ENCODE peak calls at places on chromosomes 13 and 19, in five cellular contexts. V is tibial nerve, S is breast epithelium, D is prostate gland, F is body of pancreas. N is an unnamed sample. For H3K4me1, the result is how much of the 10 kb centered on the place peaks cover.

GRCh38 chr13:73754727-73755292 is 379.4 kb downstream of the KLF12 start:
- DNase-seq in V (peak), S (no peak), D (peak), F (peak), N (no peak)

GRCh38 chr19:34366670-34367423 is 1.9 kb downstream of the GPI start:
- DNase-seq in V (no peak), S (no peak), D (no peak), F (no peak), N (no peak)

GRCh38 chr13:64993514-64994164 is 2236.5 kb downstream of the PCDH9 start:
- DNase-seq in V (no peak), S (no peak), D (no peak), F (no peak), N (no peak)

GRCh38 chr19:10430505-10431253 is 10.3 kb downstream of the PDE4A start:
- DNase-seq in V (no peak), S (no peak), D (peak), F (peak), N (peak)

GRCh38 chr19:1808395-1808731 is 3.7 kb downstream of the ATP8B3 start:
- DNase-seq in V (no peak), S (no peak), D (no peak), F (no peak), N (no peak)

GRCh38 chr19:39413269-39413902 is 917 bp downstream of the PLEKHG2 start:
- DNase-seq in V (no peak), S (peak), D (peak), F (peak), N (no peak)

GRCh38 chr13:79710376-79710775 is 229.4 kb downstream of the NDFIP2 start:
- DNase-seq in V (no peak), S (no peak), D (no peak), F (no peak), N (no peak)

GRCh38 chr13:21670006-21670882 is 629 bp upstream of the FGF9 start:
- DNase-seq in V (peak), S (no peak), D (no peak), F (peak), N (peak)

GRCh38 chr19:21143846-21144245 is 2.0 kb downstream of the ZNF431 start:
- DNase-seq in V (no peak), S (no peak), D (no peak), F (no peak), N (no peak)

GRCh38 chr13:43894438-43894837 is 14.7 kb downstream of the LACC1 start:
- DNase-seq in V (no peak), S (no peak), D (no peak), F (no peak), N (no peak)

DNA sequence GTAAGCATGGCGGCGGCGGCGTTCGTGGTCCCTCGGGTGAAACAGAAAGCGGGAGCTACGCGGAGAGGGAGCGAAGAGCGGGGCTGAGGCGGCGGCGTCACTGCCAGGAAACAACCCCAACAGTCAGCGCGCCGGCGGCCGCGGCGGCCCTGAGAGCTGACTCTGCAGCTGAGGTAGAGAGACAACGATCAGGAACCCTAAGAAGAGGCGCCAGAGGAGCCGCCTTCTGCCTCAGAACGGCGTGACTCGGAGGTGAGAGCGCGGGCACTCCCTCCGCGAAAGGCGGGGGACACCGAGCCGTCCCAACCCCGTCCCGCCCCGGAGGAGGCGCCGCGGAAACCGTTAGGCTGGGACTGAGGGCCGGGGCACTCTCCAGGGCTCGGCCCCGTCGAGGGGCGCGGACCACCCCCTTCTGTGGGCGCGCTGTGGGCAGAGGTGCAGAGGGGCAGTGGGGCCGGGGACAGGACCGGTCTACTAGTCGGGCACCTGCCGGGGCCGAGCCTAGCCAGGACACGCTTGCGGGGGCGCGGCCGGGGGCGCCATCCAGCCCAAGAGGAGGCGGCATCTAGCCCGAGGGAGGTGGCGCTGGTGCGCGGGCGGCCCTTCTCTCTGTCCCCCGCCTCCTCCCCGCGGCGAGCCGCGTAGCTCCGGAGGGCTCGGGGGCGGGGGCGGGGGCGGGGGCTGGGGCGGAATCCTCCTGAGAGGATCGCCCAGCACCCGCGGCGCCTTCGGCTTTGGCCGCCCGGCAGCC is 389 bp downstream of the FNDC3A start:
- DNase-seq in V (peak), S (peak), D (peak), F (peak), N (peak)
- TF ChIP-seq POLR2A in V (no peak), S (peak), D (peak), F (peak), N (no peak)

GRCh38 chr19:58196911-58197616 is 14.2 kb downstream of the ZNF274 start:
- DNase-seq in V (no peak), S (no peak), D (no peak), F (no peak), N (no peak)
- H3K4me1 ChIP-seq in V (under half), S (under half), D (under half), F (under half), N (under half)

DNA sequence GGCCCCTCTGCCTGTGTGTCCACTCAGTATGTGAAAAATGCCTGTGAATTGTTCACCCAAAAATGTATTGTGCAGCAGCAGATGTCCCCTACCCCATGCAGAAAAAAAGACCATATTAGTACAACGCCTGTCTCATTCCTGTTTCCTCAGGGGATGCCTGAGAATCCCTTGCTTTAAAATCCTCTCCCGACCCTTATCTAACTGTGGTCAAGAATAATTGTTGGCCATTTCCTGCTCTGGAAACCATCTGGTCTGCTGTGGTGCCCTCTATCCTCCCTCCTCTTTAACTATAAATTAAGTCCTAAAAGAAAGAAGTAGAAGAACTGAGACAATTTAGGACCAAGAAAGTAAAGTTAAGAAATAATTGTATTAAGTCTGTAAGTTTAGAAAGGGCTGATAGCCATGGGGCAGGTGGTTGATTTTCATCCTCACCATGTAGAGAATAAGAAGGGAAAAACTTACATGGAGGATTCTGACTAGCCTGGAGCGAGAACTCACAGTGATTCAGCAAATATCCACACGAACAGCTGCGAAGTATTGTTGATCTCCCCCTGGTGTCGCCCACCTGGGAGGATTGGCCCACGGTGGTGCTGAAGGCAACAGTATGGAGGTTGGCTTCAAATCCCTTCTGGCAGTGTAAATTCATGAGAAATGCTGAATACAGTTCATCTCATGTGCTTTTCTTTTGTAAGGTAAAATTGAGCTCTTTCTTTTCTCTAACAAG is 85.6 kb downstream of the COL4A2 start:
- DNase-seq in V (no peak), S (no peak), D (no peak), F (no peak), N (no peak)
- H3K4me3 ChIP-seq in V (no peak), S (no peak), D (no peak), F (no peak), N (no peak)

DNA sequence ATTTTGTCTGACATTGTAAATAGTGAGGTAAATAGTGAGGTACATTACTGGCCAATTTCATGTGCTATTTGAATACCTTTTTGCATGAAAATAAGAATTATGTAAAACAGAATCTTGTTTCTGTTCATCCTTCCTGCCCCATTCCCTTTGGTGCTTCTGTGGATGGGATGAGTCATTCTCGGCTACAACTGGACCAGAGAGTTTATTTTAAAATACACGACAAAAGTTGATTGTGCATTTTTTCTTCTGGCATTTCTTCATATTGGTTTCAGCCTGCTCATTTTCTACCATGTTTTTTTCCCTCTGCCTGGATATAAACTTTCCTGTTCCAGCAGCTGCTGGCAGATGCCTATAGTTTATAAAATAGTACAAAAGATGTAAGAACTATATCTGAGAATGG is 107.5 kb downstream of the CYSLTR2 start:
- DNase-seq in V (no peak), S (no peak), D (no peak), F (no peak), N (no peak)
- TF ChIP-seq POLR2A in V (no peak), S (no peak), D (no peak), F (no peak), N (no peak)

GRCh38 chr13:106095919-106096318 is 439.5 kb downstream of the EFNB2 start:
- DNase-seq in V (no peak), S (no peak), D (peak), F (no peak), N (no peak)
- H3K4me1 ChIP-seq in V (under half), S (under half), D (under half), F (under half), N (under half)

GRCh38 chr19:497861-498590 is 1.7 kb downstream of the MADCAM1 start:
- DNase-seq in V (no peak), S (no peak), D (no peak), F (no peak), N (no peak)
- H3K4me3 ChIP-seq in V (no peak), S (peak), D (peak), F (no peak), N (peak)